ENCODE peak calls at places on chromosomes 1 and 21, in six cellular contexts. X is AG10803, A is neural crest cell, M is cardiac muscle cell, N is HS-27A, G is 8988T. U is an unnamed sample.

GRCh38 chr21:31351438-31351837 is 7.4 kb upstream of the TIAM1 start:
- DNase-seq in N (no peak), G (peak), A (no peak), M (peak), X (no peak), U (no peak)

GRCh38 chr1:61079276-61079897 is 3.0 kb upstream of the NFIA start:
- DNase-seq in X (no peak), A (no peak), M (no peak), G (no peak), N (no peak), U (no peak)

GRCh38 chr1:192783793-192784192 is 25.0 kb upstream of the RGS2 start:
- DNase-seq in M (no peak), A (no peak), G (no peak), N (no peak), X (no peak), U (no peak)

GRCh38 chr21:27244796-27245195 is 277.9 kb upstream of the ADAMTS5 start:
- DNase-seq in X (no peak), G (no peak), A (no peak), M (peak), N (no peak), U (no peak)

GRCh38 chr21:44024895-44025353 is 12.8 kb downstream of the TRAPPC10 start:
- DNase-seq in N (no peak), X (peak), M (peak), G (no peak), A (no peak), U (no peak)

GRCh38 chr1:154812911-154813816 is 56.9 kb downstream of the KCNN3 start:
- DNase-seq in G (no peak), M (peak), A (peak), N (no peak), X (no peak), U (no peak)

GRCh38 chr1:229105109-229105508 is 165.8 kb upstream of the RAB4A start:
- DNase-seq in M (no peak), X (no peak), N (no peak), A (no peak), G (no peak), U (no peak)

GRCh38 chr1:7519861-7520408 is 251.2 kb upstream of the VAMP3 start:
- DNase-seq in M (no peak), X (no peak), G (no peak), N (no peak), A (no peak), U (no peak)

GRCh38 chr1:237864338-237865244 is 26.1 kb downstream of the ZP4 start:
- DNase-seq in N (no peak), X (no peak), G (peak), M (peak), A (peak), U (no peak)

GRCh38 chr1:226002667-226003501 is 3.7 kb upstream of the SDE2 start:
- DNase-seq in A (peak), N (no peak), M (peak), X (peak), G (no peak), U (no peak)

GRCh38 chr1:151980287-151981177 is 13.1 kb downstream of the S100A10 start:
- DNase-seq in N (peak), A (no peak), M (peak), X (peak), G (no peak), U (no peak)

GRCh38 chr21:42314616-42315295 is 453 bp downstream of the TFF3 start:
- DNase-seq in X (no peak), M (no peak), G (no peak), A (no peak), N (no peak), U (no peak)

GRCh38 chr1:39195166-39196111 is 9.1 kb upstream of the MACF1 start:
- DNase-seq in A (no peak), X (peak), N (no peak), M (peak), G (no peak), U (no peak)

GRCh38 chr1:50973875-50974617 is 4.0 kb downstream of the CDKN2C start:
- DNase-seq in X (no peak), A (no peak), M (no peak), G (no peak), N (no peak), U (no peak)

GRCh38 chr1:91578320-91579109 is 77.9 kb downstream of the CDC7 start:
- DNase-seq in N (no peak), G (no peak), A (no peak), X (peak), M (no peak), U (no peak)

GRCh38 chr1:9344426-9345200 is 51.9 kb downstream of the SPSB1 start:
- DNase-seq in G (no peak), M (no peak), A (no peak), X (no peak), N (no peak), U (no peak)

GRCh38 chr1:45148209-45148608 is 58.2 kb downstream of the ZSWIM5 start:
- DNase-seq in A (no peak), M (no peak), N (no peak), X (no peak), G (no peak), U (no peak)

GRCh38 chr1:2378441-2378851 is 12.9 kb downstream of the MORN1 start:
- DNase-seq in N (no peak), G (no peak), A (no peak), M (no peak), X (no peak), U (no peak)

GRCh38 chr1:115184951-115185331 is 95.6 kb upstream of the TSPAN2 start:
- DNase-seq in G (no peak), A (no peak), X (peak), M (no peak), N (no peak), U (no peak)

GRCh38 chr1:215606564-215607168 is 39.6 kb downstream of the KCTD3 start:
- DNase-seq in N (no peak), A (no peak), X (peak), M (peak), G (no peak), U (no peak)

GRCh38 chr1:91511386-91511785 is 10.7 kb downstream of the CDC7 start:
- DNase-seq in N (no peak), M (peak), G (no peak), A (no peak), X (peak), U (no peak)

GRCh38 chr1:21323091-21323490 is 32.8 kb upstream of the ECE1 start:
- DNase-seq in N (no peak), X (peak), G (no peak), A (no peak), M (peak), U (no peak)

GRCh38 chr1:165875604-165876003 is 48.2 kb downstream of the UCK2 start:
- DNase-seq in X (no peak), G (no peak), A (no peak), N (no peak), M (no peak), U (no peak)

GRCh38 chr1:238811211-238811610 is 575.2 kb upstream of the CHRM3 start:
- DNase-seq in A (no peak), N (peak), M (no peak), G (no peak), X (no peak), U (no peak)

GRCh38 chr21:37076087-37076486 is 3.0 kb downstream of the TTC3 start:
- DNase-seq in G (no peak), N (no peak), A (no peak), X (no peak), M (no peak), U (no peak)

GRCh38 chr1:116336250-116336649 is 36.8 kb upstream of the ATP1A1 start:
- DNase-seq in X (no peak), G (no peak), A (no peak), M (no peak), N (no peak), U (no peak)

GRCh38 chr1:225933072-225933471 is 7.9 kb downstream of the LEFTY2 start:
- DNase-seq in X (peak), M (peak), G (no peak), N (peak), A (no peak), U (no peak)